ENCODE peak calls at places on chromosomes 5 and 9, in eight cellular contexts. U is nucleus accumbens, O is astrocyte of the spinal cord, H is activated T-cell treated with anti-CD3 and anti-CD28 coated beads for 1 hour, B is sciatic nerve, Z is right atrium auricular region, E is NCI-H2171 treated with DMSO at 0.1 percent for 48 hours, M is esophagus squamous epithelium. P is an unnamed sample.

GRCh38 chr9:4959028-4959427 is 26.0 kb upstream of the JAK2 start:
- DNase-seq in U (no peak), O (no peak), H (no peak), B (no peak), Z (no peak), E (no peak), M (no peak), P (no peak)

GRCh38 chr5:133340822-133341221 is 271.5 kb downstream of the FSTL4 start:
- DNase-seq in U (no peak), O (no peak), H (no peak), B (no peak), Z (no peak), E (no peak), M (no peak), P (no peak)

GRCh38 chr5:125485003-125485641 is 738.7 kb upstream of the ZNF608 start:
- DNase-seq in U (peak; percentile 62), O (peak; percentile 99), H (no peak), B (no peak), Z (peak; percentile 61), E (no peak), M (no peak), P (peak; percentile 99)

GRCh38 chr5:59525957-59526356 is 367.6 kb downstream of the PDE4D start:
- DNase-seq in U (no peak), O (peak; percentile 94), H (no peak), B (no peak), Z (no peak), E (no peak), M (no peak), P (peak; percentile 55)

GRCh38 chr9:135851748-135852147 is 55.6 kb downstream of the CAMSAP1 start:
- DNase-seq in U (no peak), O (no peak), H (no peak), B (no peak), Z (no peak), E (no peak), M (no peak), P (no peak)

GRCh38 chr9:69877852-69878507 is 57.4 kb downstream of the CFAP95 start:
- DNase-seq in U (no peak), O (peak; percentile 58), H (no peak), B (no peak), Z (no peak), E (peak; percentile 72), M (no peak), P (peak; percentile 59)

GRCh38 chr9:20853866-20854265 is 169.8 kb downstream of the FOCAD start:
- DNase-seq in U (no peak), O (no peak), H (no peak), B (no peak), Z (no peak), E (no peak), M (no peak), P (no peak)

GRCh38 chr5:133754575-133755169 is 142.3 kb upstream of the FSTL4 start:
- DNase-seq in U (no peak), O (no peak), H (no peak), B (no peak), Z (no peak), E (peak; percentile 4), M (no peak), P (peak; percentile 21)

GRCh38 chr5:147617711-147618110 is 107.8 kb upstream of the DPYSL3 start:
- DNase-seq in U (no peak), O (no peak), H (no peak), B (no peak), Z (no peak), E (no peak), M (no peak), P (no peak)

GRCh38 chr5:5275211-5275610 is 135.1 kb downstream of the ADAMTS16 start:
- DNase-seq in U (no peak), O (no peak), H (no peak), B (no peak), Z (no peak), E (no peak), M (no peak), P (no peak)

GRCh38 chr9:114958021-114958846 is 27.8 kb upstream of the TNFSF8 start:
- DNase-seq in U (no peak), O (no peak), H (no peak), B (peak; percentile 64), Z (peak; percentile 65), E (no peak), M (peak; percentile 1), P (no peak)

GRCh38 chr5:142012792-142013388 is at the start of gene GNPDA1:
- DNase-seq in U (peak; percentile 78), O (peak; percentile 75), H (peak; percentile 47), B (peak; percentile 91), Z (peak; percentile 86), E (peak; percentile 23), M (peak; percentile 10), P (peak; percentile 69)

GRCh38 chr5:176653401-176653800 is 6.1 kb downstream of the TSPAN17 start:
- DNase-seq in U (no peak), O (no peak), H (no peak), B (no peak), Z (no peak), E (no peak), M (no peak), P (no peak)

GRCh38 chr9:12798066-12798770 is 23.4 kb downstream of the LURAP1L start:
- DNase-seq in U (no peak), O (no peak), H (no peak), B (no peak), Z (no peak), E (peak; percentile 92), M (no peak), P (no peak)

GRCh38 chr5:67515020-67515689 is 318.6 kb upstream of the CD180 start:
- DNase-seq in U (no peak), O (no peak), H (no peak), B (no peak), Z (no peak), E (no peak), M (no peak), P (no peak)

GRCh38 chr9:124776613-124776951 is 351 bp upstream of the OLFML2A start:
- DNase-seq in U (no peak), O (no peak), H (no peak), B (no peak), Z (no peak), E (peak; percentile 41), M (no peak), P (no peak)

GRCh38 chr5:146667633-146668032 is 151.6 kb upstream of the GPR151 start:
- DNase-seq in U (no peak), O (peak; percentile 64), H (no peak), B (no peak), Z (no peak), E (peak; percentile 65), M (no peak), P (peak; percentile 3)

GRCh38 chr5:65462139-65462705 is 19.5 kb downstream of the ADAMTS6 start:
- DNase-seq in U (no peak), O (no peak), H (no peak), B (no peak), Z (no peak), E (no peak), M (no peak), P (no peak)

GRCh38 chr5:41856644-41857491 is 13.4 kb downstream of the OXCT1 start:
- DNase-seq in U (peak; percentile 18), O (peak; percentile 75), H (peak; percentile 24), B (no peak), Z (no peak), E (peak; percentile 76), M (no peak), P (peak; percentile 69)

GRCh38 chr9:122126340-122127333 is 32.9 kb downstream of the NDUFA8 start:
- DNase-seq in U (no peak), O (peak; percentile 5), H (no peak), B (peak; percentile 47), Z (no peak), E (no peak), M (no peak), P (peak; percentile 66)

GRCh38 chr9:134634667-134635230 is 6.9 kb upstream of the COL5A1 start:
- DNase-seq in U (no peak), O (no peak), H (no peak), B (peak; percentile 50), Z (no peak), E (no peak), M (no peak), P (no peak)

GRCh38 chr9:110555971-110556370 is 23.6 kb downstream of the SVEP1 start:
- DNase-seq in U (no peak), O (no peak), H (no peak), B (peak; percentile 62), Z (peak; percentile 84), E (no peak), M (no peak), P (peak; percentile 97)